ENCODE peak calls at places on chromosomes 3 and 15, in eight cellular contexts. C is Karpas-422, B is adrenal gland, W is pancreas, J is aorta, L is A673, I is tibial artery, K is OCI-LY7. Y is an unnamed sample.

GRCh38 chr3:165983284-165983683 is 146.1 kb upstream of the BCHE start:
- DNase-seq in L (no peak), W (no peak), C (no peak), I (no peak), B (no peak), J (no peak), K (no peak), Y (no peak)

GRCh38 chr3:3110749-3111361 is 681 bp upstream of the IL5RA start:
- DNase-seq in W (no peak), C (no peak), I (no peak), L (no peak), B (no peak), J (no peak), K (no peak), Y (no peak)

GRCh38 chr15:45165536-45165935 is 22.2 kb downstream of the SHF start:
- DNase-seq in J (no peak), L (no peak), K (no peak), W (no peak), C (no peak), B (no peak), I (no peak), Y (no peak)

GRCh38 chr3:179973931-179974361 is 62.8 kb downstream of the PEX5L start:
- DNase-seq in J (no peak), I (no peak), L (peak; percentile 6), W (no peak), C (no peak), K (no peak), B (no peak), Y (no peak)

GRCh38 chr3:106431698-106432097 is 562.9 kb upstream of the CBLB start:
- DNase-seq in I (no peak), J (no peak), W (no peak), B (no peak), C (no peak), L (no peak), K (no peak), Y (no peak)

GRCh38 chr15:90648137-90649070 is 68.7 kb upstream of the BLM start:
- DNase-seq in J (peak; percentile 90), B (peak; percentile 72), C (peak; percentile 92), L (peak; percentile 84), I (peak; percentile 87), K (peak; percentile 84), W (peak; percentile 51), Y (peak; percentile 78)

GRCh38 chr3:128466840-128467541 is at the start of gene DNAJB8:
- DNase-seq in L (no peak), K (no peak), I (no peak), B (no peak), W (no peak), C (no peak), J (no peak), Y (no peak)

GRCh38 chr3:179446501-179446900 is 4.8 kb downstream of the GNB4 start:
- DNase-seq in W (no peak), J (no peak), B (no peak), L (peak; percentile 62), K (peak; percentile 63), I (no peak), C (peak; percentile 68), Y (no peak)

GRCh38 chr15:70345251-70346019 is 247.7 kb upstream of the TLE3 start:
- DNase-seq in I (no peak), W (no peak), C (no peak), K (no peak), B (no peak), J (no peak), L (no peak), Y (no peak)

GRCh38 chr3:84783281-84783680 is 175.5 kb upstream of the CADM2 start:
- DNase-seq in C (no peak), I (no peak), K (no peak), J (no peak), B (no peak), L (no peak), W (no peak), Y (no peak)

GRCh38 chr15:39582286-39582976 is 1.6 kb downstream of the THBS1 start:
- DNase-seq in I (no peak), L (no peak), W (no peak), K (no peak), J (no peak), C (no peak), B (no peak), Y (no peak)
- H3K36me3 ChIP-seq in I (peaks cover 57% of the 10 kb centered on the region), L (no peaks in the 10 kb centered on the region), W (peaks cover 14% of the 10 kb centered on the region), K (no peaks in the 10 kb centered on the region), J (no peaks in the 10 kb centered on the region), C (no peaks in the 10 kb centered on the region), B (no peaks in the 10 kb centered on the region), Y (no peaks in the 10 kb centered on the region)

GRCh38 chr15:62568702-62569101 is 403.6 kb upstream of the C2CD4B start:
- DNase-seq in I (no peak), K (no peak), W (no peak), B (no peak), J (no peak), C (no peak), L (no peak), Y (no peak)
- H3K36me3 ChIP-seq in I (no peaks in the 10 kb centered on the region), K (no peaks in the 10 kb centered on the region), W (no peaks in the 10 kb centered on the region), B (no peaks in the 10 kb centered on the region), J (no peaks in the 10 kb centered on the region), C (no peaks in the 10 kb centered on the region), L (no peaks in the 10 kb centered on the region), Y (no peaks in the 10 kb centered on the region)

DNA sequence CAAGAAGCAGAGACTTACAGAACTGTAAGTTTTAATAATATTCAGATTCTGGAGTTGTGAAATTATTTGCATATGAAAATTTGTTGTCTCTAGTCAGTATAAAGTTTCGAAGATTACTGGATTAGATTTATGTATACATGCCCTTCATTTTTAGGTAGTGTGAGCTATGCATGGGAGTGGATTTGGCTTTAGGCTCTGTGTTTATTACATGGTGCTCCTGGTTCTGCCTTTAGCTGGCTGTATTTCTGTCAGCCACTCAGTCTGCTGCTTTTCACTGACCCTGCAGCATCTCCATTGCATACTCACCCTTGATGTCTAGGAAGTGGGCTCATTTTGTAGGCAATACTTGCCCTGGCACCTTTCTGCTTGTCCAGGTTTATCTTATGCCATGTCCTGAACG is 147.5 kb upstream of the LRRFIP2 start:
- DNase-seq in B (no peak), J (no peak), I (no peak), L (no peak), C (no peak), K (no peak), W (no peak), Y (no peak)
- H3K36me3 ChIP-seq in B (no peaks in the 10 kb centered on the region), J (peaks cover 2% of the 10 kb centered on the region), I (peaks cover 13% of the 10 kb centered on the region), L (peaks cover 50% of the 10 kb centered on the region), C (peaks cover 45% of the 10 kb centered on the region), K (peaks cover 83% of the 10 kb centered on the region), W (peaks cover 45% of the 10 kb centered on the region), Y (peaks cover 21% of the 10 kb centered on the region)

GRCh38 chr3:129587559-129588210 is 18.8 kb downstream of the PLXND1 start:
- DNase-seq in B (no peak), I (no peak), K (no peak), L (no peak), W (no peak), J (no peak), C (no peak), Y (no peak)
- H3K36me3 ChIP-seq in B (no peaks in the 10 kb centered on the region), I (peaks cover 48% of the 10 kb centered on the region), K (no peaks in the 10 kb centered on the region), L (no peaks in the 10 kb centered on the region), W (no peaks in the 10 kb centered on the region), J (no peaks in the 10 kb centered on the region), C (no peaks in the 10 kb centered on the region), Y (peaks cover 14% of the 10 kb centered on the region)

GRCh38 chr3:52483081-52483480 is 12.1 kb upstream of the STAB1 start:
- DNase-seq in I (no peak), W (no peak), L (no peak), K (no peak), J (peak; percentile 42), C (no peak), B (no peak), Y (no peak)
- H3K36me3 ChIP-seq in I (peaks cover 94% of the 10 kb centered on the region), W (peaks cover 48% of the 10 kb centered on the region), L (peaks cover 3% of the 10 kb centered on the region), K (peaks cover 67% of the 10 kb centered on the region), J (peaks cover 7% of the 10 kb centered on the region), C (no peaks in the 10 kb centered on the region), B (no peaks in the 10 kb centered on the region), Y (no peaks in the 10 kb centered on the region)

Y was measured in SK-N-MC.